ENCODE peak calls at places on chromosomes 12 and 14, in four cellular contexts. D is neural crest cell, T is GM13977, Y is fibroblast of lung. E is an unnamed sample.

GRCh38 chr14:101010293-101010692 is 106.8 kb upstream of the RTL1 start:
- DNase-seq in T (peak), D (no peak), Y (no peak), E (no peak)

GRCh38 chr12:124804011-124804621 is 59.5 kb downstream of the SCARB1 start:
- DNase-seq in D (no peak), T (no peak), Y (peak), E (no peak)

GRCh38 chr12:120720234-120720968 is 5.2 kb upstream of the ACADS start:
- DNase-seq in Y (peak), T (no peak), D (no peak), E (no peak)

GRCh38 chr14:93915070-93915705 is 12.0 kb upstream of the FAM181A start:
- DNase-seq in Y (no peak), D (no peak), T (no peak), E (no peak)

GRCh38 chr12:116202433-116202832 is 75.1 kb downstream of the MED13L start:
- DNase-seq in T (no peak), Y (peak), D (no peak), E (no peak)

GRCh38 chr14:64915025-64915424 is 770 bp downstream of the CHURC1 start:
- DNase-seq in T (no peak), Y (no peak), D (no peak), E (no peak)

GRCh38 chr14:95314609-95315008 is 5.1 kb downstream of the CLMN start:
- DNase-seq in Y (peak), T (peak), D (no peak), E (no peak)

GRCh38 chr12:105523164-105524057 is 192.9 kb downstream of the C12orf75 start:
- DNase-seq in T (no peak), Y (peak), D (no peak), E (no peak)

GRCh38 chr12:105085537-105085936 is 1.3 kb upstream of the ALDH1L2 start:
- DNase-seq in Y (no peak), T (no peak), D (no peak), E (no peak)

GRCh38 chr12:124754949-124755800 is 108.5 kb downstream of the SCARB1 start:
- DNase-seq in T (peak), Y (peak), D (peak), E (no peak)

GRCh38 chr12:39235990-39236767 is 206.7 kb downstream of the KIF21A start:
- DNase-seq in Y (peak), D (no peak), T (no peak), E (no peak)

DNA sequence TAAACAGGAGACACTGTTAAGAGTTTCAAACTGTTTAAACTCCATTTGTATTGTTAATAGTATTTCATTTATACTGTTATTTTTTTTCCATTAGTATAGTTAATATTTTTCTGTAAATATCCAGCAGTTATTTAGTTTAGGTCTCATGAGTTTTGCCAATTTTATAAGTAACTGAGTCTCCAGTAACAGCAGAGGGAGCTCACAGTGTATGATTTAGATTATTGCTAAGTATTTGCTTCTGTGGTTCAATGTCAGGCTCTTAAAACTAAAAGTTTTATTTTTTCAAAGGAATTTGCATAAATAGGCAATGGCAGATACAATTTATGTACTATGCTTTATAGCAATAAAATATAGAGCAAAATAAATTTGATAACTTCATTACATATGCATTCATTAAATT is 209.7 kb downstream of the ATXN7L3B start:
- DNase-seq in D (no peak), Y (peak), T (no peak), E (no peak)
- TF ChIP-seq CTCF in D (peak), Y (no peak), T (no peak), E (no peak)

GRCh38 chr12:9134981-9135628 is 19.4 kb upstream of the A2M start:
- DNase-seq in D (no peak), Y (peak), T (peak), E (no peak)
- TF ChIP-seq CTCF in D (peak), Y (peak), T (peak), E (peak)

GRCh38 chr12:7646178-7646475 is 19.6 kb downstream of the APOBEC1 start:
- DNase-seq in Y (no peak), T (no peak), D (no peak), E (no peak)

GRCh38 chr12:7645395-7646177 is 20.1 kb downstream of the APOBEC1 start:
- DNase-seq in D (no peak), Y (peak), T (peak), E (no peak)

GRCh38 chr12:7638764-7639570 is 26.7 kb downstream of the APOBEC1 start:
- DNase-seq in D (peak), T (peak), Y (peak), E (peak)

GRCh38 chr12:7642287-7642686 is 23.4 kb downstream of the APOBEC1 start:
- DNase-seq in Y (no peak), D (no peak), T (no peak), E (no peak)

DNA sequence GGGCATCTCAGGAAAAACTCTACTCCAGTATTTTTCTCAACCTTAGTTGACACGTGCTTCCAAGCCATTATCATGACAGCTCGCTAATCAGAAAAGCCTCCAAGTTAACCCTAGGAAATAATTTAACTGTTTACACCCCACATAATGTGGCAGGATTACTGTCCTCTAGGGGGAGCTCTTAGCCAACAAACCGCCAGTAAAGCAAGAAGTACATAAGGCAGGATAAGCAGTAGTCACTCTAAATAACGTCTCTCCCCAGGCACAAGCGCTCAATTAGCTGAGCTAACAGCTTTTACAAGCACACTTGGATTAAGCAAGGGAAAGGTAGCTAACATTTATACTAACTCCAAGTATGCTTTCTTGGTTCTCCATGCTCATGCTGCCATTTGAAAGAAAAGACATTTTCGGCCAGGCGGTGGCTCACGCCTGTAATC is 22.8 kb downstream of the APOBEC1 start:
- DNase-seq in D (peak), Y (peak), T (no peak), E (peak)
- TF ChIP-seq CTCF in D (peak), Y (no peak), T (peak), E (peak)

GRCh38 chr12:54824402-54824801 is 29.9 kb upstream of the MUCL1 start:
- DNase-seq in T (no peak), D (no peak), Y (no peak), E (no peak)
- TF ChIP-seq CTCF in T (no peak), D (peak), Y (no peak), E (peak)

GRCh38 chr14:20657216-20658211 is 16.0 kb upstream of the OR6S1 start:
- DNase-seq in T (no peak), Y (no peak), D (no peak), E (peak)
- TF ChIP-seq CTCF in T (peak), Y (no peak), D (no peak), E (peak)

DNA sequence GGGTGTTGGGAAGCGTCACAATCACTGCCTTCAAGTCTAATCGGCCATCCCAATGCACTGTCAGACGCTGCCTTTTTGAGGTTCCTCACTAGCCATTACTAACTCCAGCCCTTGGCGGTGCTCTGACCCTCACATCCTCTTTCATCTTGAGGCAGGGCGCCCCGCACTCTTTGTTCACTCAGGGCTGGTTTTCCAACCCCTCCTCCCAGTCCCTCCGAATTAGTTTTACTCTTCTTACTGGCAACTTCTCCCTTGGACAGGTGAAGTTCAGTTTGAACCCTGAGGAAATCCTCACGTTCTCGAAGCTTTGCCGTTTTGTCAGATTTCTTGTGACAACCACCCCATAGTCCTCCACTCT is 601 bp downstream of the ZC3H10 start:
- DNase-seq in Y (no peak), T (no peak), D (no peak), E (no peak)
- TF ChIP-seq CTCF in Y (no peak), T (no peak), D (no peak), E (no peak)

GRCh38 chr12:13350946-13351345 is 154.4 kb downstream of the EMP1 start:
- DNase-seq in Y (no peak), T (no peak), D (no peak), E (no peak)

GRCh38 chr12:13345722-13346121 is 149.2 kb downstream of the EMP1 start:
- DNase-seq in T (no peak), D (no peak), Y (no peak), E (no peak)

GRCh38 chr12:13348464-13348863 is 151.9 kb downstream of the EMP1 start:
- DNase-seq in D (no peak), T (no peak), Y (no peak), E (no peak)

GRCh38 chr12:13350381-13350780 is 153.9 kb downstream of the EMP1 start:
- DNase-seq in Y (no peak), D (no peak), T (no peak), E (no peak)

GRCh38 chr12:13347241-13348043 is 150.9 kb downstream of the EMP1 start:
- DNase-seq in D (no peak), T (no peak), Y (peak), E (no peak)
- TF ChIP-seq CTCF in D (no peak), T (no peak), Y (no peak), E (no peak)